ENCODE peak calls at places on chromosomes 11 and 22, in ten cellular contexts. V is GM12892; G is B cell; T is T47D; C is GM03348; Y is NCI-H1105 treated with DMSO at 0.1 percent for 48 hours; R is NCI-H1092; Q is activated naive CD4-positive, alpha-beta T cell treated with anti-CD3 and anti-CD28 coated beads, Interleukin-2, amount 10 ng/mL, durations not matched to agents 7 days and 5 days; U is right cardiac atrium; X is kidney epithelial cell. M is an unnamed sample.

GRCh38 chr11:111770581-111771134 is 4.5 kb upstream of the PPP2R1B start:
- DNase-seq in V (no peak), G (no peak), T (no peak), C (no peak), Y (peak), R (peak), Q (no peak), U (no peak), X (no peak), M (no peak)

GRCh38 chr11:93591247-93591898 is 48.2 kb upstream of the SMCO4 start:
- DNase-seq in V (no peak), G (no peak), T (no peak), C (no peak), Y (no peak), R (no peak), Q (no peak), U (no peak), X (peak), M (peak)

GRCh38 chr11:15327786-15328231 is 213.1 kb downstream of the INSC start:
- DNase-seq in V (peak), G (no peak), T (peak), C (peak), Y (peak), R (peak), Q (no peak), U (peak), X (peak), M (peak)

GRCh38 chr22:37763652-37764051 is 44.1 kb upstream of the GCAT start:
- DNase-seq in V (no peak), G (no peak), T (no peak), C (no peak), Y (no peak), R (no peak), Q (no peak), U (no peak), X (no peak), M (no peak)

GRCh38 chr11:120061761-120062560 is 76.0 kb downstream of the TRIM29 start:
- DNase-seq in V (no peak), G (peak), T (no peak), C (peak), Y (no peak), R (no peak), Q (no peak), U (no peak), X (no peak), M (peak)

GRCh38 chr22:50115693-50116092 is 25.9 kb downstream of the MOV10L1 start:
- DNase-seq in V (no peak), G (no peak), T (no peak), C (no peak), Y (no peak), R (no peak), Q (no peak), U (no peak), X (no peak), M (peak)

GRCh38 chr11:105458071-105458470 is 151.8 kb upstream of the GRIA4 start:
- DNase-seq in V (no peak), G (no peak), T (peak), C (no peak), Y (no peak), R (no peak), Q (no peak), U (no peak), X (no peak), M (no peak)

GRCh38 chr22:46846832-46847355 is 84.4 kb downstream of the TBC1D22A start:
- DNase-seq in V (no peak), G (peak), T (no peak), C (no peak), Y (no peak), R (no peak), Q (no peak), U (no peak), X (no peak), M (no peak)

GRCh38 chr11:1628506-1629325 is 859 bp upstream of the KRTAP5-5 start:
- DNase-seq in V (peak), G (peak), T (peak), C (peak), Y (no peak), R (peak), Q (peak), U (peak), X (no peak), M (peak)

GRCh38 chr11:123194308-123195181 is 503 bp downstream of the CLMP start:
- DNase-seq in V (no peak), G (no peak), T (peak), C (peak), Y (peak), R (peak), Q (no peak), U (no peak), X (no peak), M (peak)

GRCh38 chr22:17774206-17774927 is at the start of gene BID:
- DNase-seq in V (peak), G (peak), T (peak), C (peak), Y (peak), R (no peak), Q (peak), U (peak), X (no peak), M (no peak)

GRCh38 chr11:11072067-11072466 is 214.2 kb upstream of the ZBED5 start:
- DNase-seq in V (no peak), G (no peak), T (no peak), C (no peak), Y (no peak), R (no peak), Q (no peak), U (no peak), X (no peak), M (no peak)

GRCh38 chr11:123231263-123231662 is 36.2 kb upstream of the CLMP start:
- DNase-seq in V (no peak), G (no peak), T (no peak), C (peak), Y (no peak), R (no peak), Q (no peak), U (no peak), X (no peak), M (peak)

GRCh38 chr11:9691865-9692264 is 28.0 kb downstream of the SWAP70 start:
- DNase-seq in V (no peak), G (no peak), T (no peak), C (no peak), Y (no peak), R (no peak), Q (no peak), U (no peak), X (peak), M (no peak)

GRCh38 chr11:68505596-68505995 is 45.0 kb downstream of the PPP6R3 start:
- DNase-seq in V (no peak), G (no peak), T (no peak), C (peak), Y (no peak), R (no peak), Q (no peak), U (no peak), X (no peak), M (peak)

GRCh38 chr22:30790366-30790765 is 95.7 kb downstream of the OSBP2 start:
- DNase-seq in V (no peak), G (no peak), T (no peak), C (no peak), Y (no peak), R (no peak), Q (no peak), U (no peak), X (no peak), M (no peak)

M was measured in AG10803.